ENCODE peak calls at places on chromosomes 16 and 17, in four cellular contexts. T is tibial nerve, I is mesenchymal stem cell, S is caudate nucleus. Q is an unnamed sample.

GRCh38 chr16:54283735-54284318 is 2.8 kb downstream of the IRX3 start:
- DNase-seq in T (no peak), I (no peak), S (no peak), Q (peak)

GRCh38 chr17:9845306-9845705 is 19.6 kb downstream of the GLP2R start:
- DNase-seq in T (no peak), I (no peak), S (no peak), Q (no peak)

GRCh38 chr17:38702900-38703741 is 2.0 kb upstream of the MLLT6 start:
- DNase-seq in T (no peak), I (peak), S (no peak), Q (no peak)

GRCh38 chr16:88779406-88780099 is 5.5 kb downstream of the PIEZO1 start:
- DNase-seq in T (no peak), I (no peak), S (no peak), Q (no peak)

GRCh38 chr17:56756536-56756935 is 77.2 kb downstream of the C17orf67 start:
- DNase-seq in T (no peak), I (peak), S (no peak), Q (peak)

GRCh38 chr16:27428035-27428785 is 26.2 kb downstream of the IL21R start:
- DNase-seq in T (no peak), I (no peak), S (no peak), Q (no peak)

GRCh38 chr17:66939461-66940114 is 24.9 kb upstream of the CACNG4 start:
- DNase-seq in T (no peak), I (no peak), S (no peak), Q (no peak)

GRCh38 chr17:29126268-29126923 is 53.8 kb downstream of the MYO18A start:
- DNase-seq in T (no peak), I (no peak), S (no peak), Q (no peak)

GRCh38 chr16:83344014-83344413 is 463.8 kb upstream of the HSBP1 start:
- DNase-seq in T (no peak), I (peak), S (no peak), Q (peak)

GRCh38 chr16:74107795-74108610 is 188.6 kb upstream of the PSMD7 start:
- DNase-seq in T (no peak), I (peak), S (no peak), Q (peak)

GRCh38 chr17:60720763-60721531 is 43.3 kb downstream of the BCAS3 start:
- DNase-seq in T (no peak), I (peak), S (peak), Q (peak)

GRCh38 chr16:82999711-83000110 is 372.9 kb downstream of the CDH13 start:
- DNase-seq in T (no peak), I (no peak), S (no peak), Q (no peak)

GRCh38 chr17:81097134-81097942 is 62.4 kb downstream of the BAIAP2 start:
- DNase-seq in T (peak), I (peak), S (peak), Q (peak)

GRCh38 chr16:88403794-88404581 is 21.2 kb downstream of the ZNF469 start:
- DNase-seq in T (no peak), I (no peak), S (no peak), Q (peak)

GRCh38 chr17:16464641-16465312 is 27.2 kb downstream of the LRRC75A start:
- DNase-seq in T (no peak), I (no peak), S (no peak), Q (no peak)

GRCh38 chr17:1653735-1654134 is 4.1 kb upstream of the RILP start:
- DNase-seq in T (no peak), I (no peak), S (no peak), Q (no peak)

GRCh38 chr16:72561-73537 is at the start of gene RHBDF1:
- DNase-seq in T (no peak), I (peak), S (no peak), Q (peak)

GRCh38 chr16:89375021-89375420 is 115.3 kb downstream of the ANKRD11 start:
- DNase-seq in T (no peak), I (peak), S (no peak), Q (no peak)

GRCh38 chr17:50627782-50628601 is 6.7 kb upstream of the ABCC3 start:
- DNase-seq in T (no peak), I (peak), S (no peak), Q (no peak)

GRCh38 chr16:22423716-22424115 is 49.3 kb upstream of the CDR2 start:
- DNase-seq in T (no peak), I (no peak), S (no peak), Q (no peak)

GRCh38 chr17:40596261-40596919 is 31.1 kb upstream of the CCR7 start:
- DNase-seq in T (no peak), I (no peak), S (no peak), Q (peak)

GRCh38 chr16:69921125-69921524 is 30.0 kb upstream of the CLEC18A start:
- DNase-seq in T (no peak), I (no peak), S (no peak), Q (no peak)

GRCh38 chr16:7257026-7257425 is 75.6 kb upstream of the RBFOX1 start:
- DNase-seq in T (no peak), I (no peak), S (no peak), Q (no peak)

GRCh38 chr16:11136600-11136999 is 119.4 kb downstream of the SOCS1 start:
- DNase-seq in T (no peak), I (peak), S (no peak), Q (peak)

GRCh38 chr16:66269631-66270332 is 96.7 kb upstream of the CDH5 start:
- DNase-seq in T (no peak), I (no peak), S (no peak), Q (no peak)

GRCh38 chr17:71032746-71033273 is 863.5 kb downstream of the KCNJ2 start:
- DNase-seq in T (no peak), I (no peak), S (no peak), Q (no peak)

GRCh38 chr16:13803974-13804373 is 116.0 kb upstream of the ERCC4 start:
- DNase-seq in T (no peak), I (no peak), S (no peak), Q (no peak)

GRCh38 chr17:307295-307691 is 45.3 kb downstream of the RPH3AL start:
- DNase-seq in T (no peak), I (no peak), S (no peak), Q (no peak)

GRCh38 chr16:56417138-56417537 is 8.2 kb downstream of the AMFR start:
- DNase-seq in T (no peak), I (no peak), S (no peak), Q (no peak)

GRCh38 chr17:50817838-50818237 is 17.5 kb upstream of the WFIKKN2 start:
- DNase-seq in T (no peak), I (peak), S (no peak), Q (peak)

GRCh38 chr17:15930426-15930825 is 14.5 kb upstream of the ADORA2B start:
- DNase-seq in T (no peak), I (no peak), S (no peak), Q (no peak)

GRCh38 chr17:73521376-73521775 is 122.9 kb downstream of the SDK2 start:
- DNase-seq in T (no peak), I (no peak), S (no peak), Q (no peak)

GRCh38 chr16:35298460-35299243 is 1839.2 kb downstream of the TP53TG3F start:
- DNase-seq in T (no peak), I (no peak), S (no peak), Q (peak)

GRCh38 chr16:19883296-19883951 is 1.2 kb downstream of the GPRC5B start:
- DNase-seq in T (peak), I (peak), S (peak), Q (no peak)

GRCh38 chr17:5011928-5012327 is 14.2 kb downstream of the KIF1C start:
- DNase-seq in T (no peak), I (peak), S (no peak), Q (peak)

GRCh38 chr17:81528651-81529436 is 667 bp downstream of the FSCN2 start:
- DNase-seq in T (no peak), I (no peak), S (no peak), Q (no peak)

GRCh38 chr16:56451753-56452689 is 667 bp downstream of the OGFOD1 start:
- DNase-seq in T (no peak), I (peak), S (no peak), Q (peak)

DNA sequence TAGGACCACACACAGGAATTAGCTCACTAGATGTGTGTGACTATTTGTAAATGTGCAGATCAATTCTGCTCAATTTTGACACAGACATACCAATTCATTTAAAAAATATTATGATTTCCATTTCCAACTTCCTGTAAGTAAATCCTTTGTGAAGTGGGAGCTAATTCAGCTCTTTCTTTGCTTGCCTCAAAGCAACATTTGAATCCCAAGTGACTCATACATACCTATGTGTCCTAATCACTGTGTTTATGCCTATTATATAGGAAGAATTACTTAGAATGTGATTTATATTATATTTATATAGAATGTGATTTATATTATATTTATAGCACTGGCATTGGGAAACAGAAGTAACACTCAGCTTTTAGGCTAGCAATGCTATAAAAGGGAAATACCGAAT is 195.9 kb upstream of the C17orf78 start:
- DNase-seq in T (no peak), I (peak), S (no peak), Q (peak)
- H3K27ac ChIP-seq in T (no peak), I (peak), S (no peak), Q (peak)

GRCh38 chr17:62629556-62630364 is 2.3 kb downstream of the MRC2 start:
- DNase-seq in T (no peak), I (no peak), S (no peak), Q (no peak)
- H3K27ac ChIP-seq in T (peak), I (peak), S (peak), Q (no peak)

DNA sequence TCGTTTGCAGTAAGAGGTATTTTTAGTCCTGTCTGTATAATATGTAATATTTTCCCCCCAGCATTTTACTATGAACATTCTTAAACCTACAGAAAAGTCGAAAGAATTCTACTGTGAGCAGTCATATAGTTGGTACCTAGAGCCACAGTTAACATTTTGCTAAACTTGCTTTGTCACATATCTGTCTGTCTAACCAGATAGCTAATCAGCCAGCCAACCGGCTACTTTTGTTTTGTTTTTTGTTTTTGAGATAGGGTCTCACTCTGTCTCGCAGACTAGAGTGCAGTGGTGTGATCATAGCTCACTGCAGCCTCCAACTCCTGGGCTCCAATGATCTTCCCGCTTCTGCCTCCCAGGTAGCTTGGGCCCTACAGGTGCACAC is 73.3 kb downstream of the ABCC1 start:
- DNase-seq in T (no peak), I (no peak), S (no peak), Q (no peak)
- H3K27ac ChIP-seq in T (peak), I (peak), S (no peak), Q (peak)

GRCh38 chr16:1667271-1667670 is 10.8 kb upstream of the JPT2 start:
- DNase-seq in T (no peak), I (no peak), S (no peak), Q (no peak)

GRCh38 chr16:1667916-1668315 is 10.2 kb upstream of the JPT2 start:
- DNase-seq in T (no peak), I (no peak), S (no peak), Q (no peak)

GRCh38 chr16:1669698-1670097 is 8.4 kb upstream of the JPT2 start:
- DNase-seq in T (no peak), I (no peak), S (no peak), Q (no peak)

GRCh38 chr16:1670371-1670770 is 7.7 kb upstream of the JPT2 start:
- DNase-seq in T (no peak), I (no peak), S (no peak), Q (no peak)

GRCh38 chr16:1668612-1669319 is 9.3 kb upstream of the JPT2 start:
- DNase-seq in T (no peak), I (no peak), S (no peak), Q (no peak)
- H3K27ac ChIP-seq in T (no peak), I (no peak), S (no peak), Q (no peak)

GRCh38 chr16:85153046-85153445 is 40.8 kb upstream of the CIBAR2 start:
- DNase-seq in T (no peak), I (no peak), S (no peak), Q (no peak)
- H3K27ac ChIP-seq in T (no peak), I (no peak), S (no peak), Q (no peak)

GRCh38 chr16:50372611-50373344 is 4.0 kb upstream of the BRD7 start:
- DNase-seq in T (no peak), I (peak), S (no peak), Q (peak)
- H3K27ac ChIP-seq in T (peak), I (no peak), S (no peak), Q (no peak)

GRCh38 chr17:59641799-59642484 is 22.2 kb downstream of the CLTC start:
- DNase-seq in T (no peak), I (no peak), S (no peak), Q (no peak)
- H3K27ac ChIP-seq in T (no peak), I (no peak), S (no peak), Q (no peak)

DNA sequence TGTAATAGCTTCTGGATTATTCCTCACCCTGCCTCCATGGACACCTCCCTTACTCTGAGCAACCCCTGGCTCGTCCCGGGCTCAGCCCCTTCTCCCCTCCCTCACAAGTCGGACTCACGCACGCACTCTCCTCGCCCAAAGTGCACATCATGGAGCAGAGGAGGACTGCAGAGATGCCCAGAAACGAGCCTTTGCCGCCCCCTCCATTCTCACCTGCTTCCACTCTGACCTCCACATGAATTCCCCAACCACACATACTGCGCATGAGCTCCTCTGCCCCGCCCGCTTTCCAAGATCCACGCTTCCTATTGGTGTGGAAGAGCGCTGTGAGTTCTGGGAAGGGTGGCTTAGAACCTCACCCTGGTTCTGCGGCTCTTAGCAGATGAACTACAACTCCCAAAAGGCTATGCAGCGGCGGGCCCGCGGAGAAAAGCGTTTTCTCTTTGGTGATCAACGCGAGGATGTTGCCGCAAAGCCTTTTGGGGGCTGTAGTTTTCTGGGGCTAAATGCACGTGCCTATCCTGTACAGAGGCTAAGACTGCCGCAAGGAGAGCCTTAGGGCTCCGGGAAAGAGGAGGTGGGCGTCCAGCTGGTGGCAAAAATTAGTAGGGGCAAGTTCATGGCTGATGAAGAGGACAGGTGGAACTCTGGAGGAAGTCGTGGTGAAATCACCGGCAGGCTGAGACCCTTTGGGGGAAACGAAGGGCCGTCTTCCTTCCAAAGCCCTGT is at the start of gene PHB1:
- DNase-seq in T (peak), I (peak), S (peak), Q (peak)
- H3K27ac ChIP-seq in T (peak), I (no peak), S (no peak), Q (peak)

GRCh38 chr17:55177914-55178217 is 86.9 kb upstream of the HLF start:
- DNase-seq in T (no peak), I (no peak), S (no peak), Q (no peak)
- H3K27ac ChIP-seq in T (no peak), I (no peak), S (no peak), Q (no peak)

Q was measured in mammary epithelial cell.